ENCODE peak calls at places on chromosome 1, in ten cellular contexts. Y, U, X, W, I, A, N, V, T and R are unnamed samples.

GRCh38 chr1:225467193-225468020 is 39.6 kb upstream of the LBR start:
- DNase-seq in Y (peak), U (peak), X (peak), W (no peak), I (peak), A (peak), N (peak), V (peak), T (no peak), R (no peak)

GRCh38 chr1:117368116-117369108 is 1.2 kb downstream of the MAN1A2 start:
- DNase-seq in Y (peak), U (no peak), X (no peak), W (no peak), I (no peak), A (peak), N (no peak), V (no peak), T (no peak), R (no peak)

GRCh38 chr1:14553711-14554110 is 44.8 kb upstream of the KAZN start:
- DNase-seq in Y (no peak), U (no peak), X (no peak), W (no peak), I (no peak), A (peak), N (no peak), V (no peak), T (no peak), R (no peak)

GRCh38 chr1:196464545-196464944 is 143.7 kb downstream of the KCNT2 start:
- DNase-seq in Y (no peak), U (no peak), X (no peak), W (no peak), I (no peak), A (peak), N (no peak), V (no peak), T (no peak), R (no peak)

GRCh38 chr1:205748398-205749093 is 1.4 kb downstream of the NUCKS1 start:
- DNase-seq in Y (peak), U (no peak), X (no peak), W (no peak), I (no peak), A (peak), N (peak), V (no peak), T (peak), R (no peak)

GRCh38 chr1:1440941-1441888 is 5.7 kb downstream of the VWA1 start:
- DNase-seq in Y (peak), U (peak), X (peak), W (no peak), I (peak), A (peak), N (peak), V (peak), T (peak), R (no peak)

GRCh38 chr1:232597721-232598120 is 32.2 kb downstream of the SIPA1L2 start:
- DNase-seq in Y (no peak), U (no peak), X (no peak), W (no peak), I (no peak), A (no peak), N (no peak), V (no peak), T (no peak), R (no peak)

GRCh38 chr1:162674018-162674608 is 41.8 kb downstream of the DDR2 start:
- DNase-seq in Y (peak), U (no peak), X (no peak), W (no peak), I (no peak), A (peak), N (no peak), V (no peak), T (no peak), R (no peak)

GRCh38 chr1:165403835-165404482 is 41.0 kb downstream of the RXRG start:
- DNase-seq in Y (peak), U (no peak), X (peak), W (no peak), I (no peak), A (peak), N (no peak), V (peak), T (peak), R (no peak)